ENCODE peak calls at places on chromosomes 7 and 10, in six cellular contexts. G, I, U, W, Y and O are unnamed samples.

GRCh38 chr10:3803884-3804741 is 19.1 kb upstream of the KLF6 start:
- DNase-seq in U (no peak), Y (peak; percentile 30), I (no peak), G (no peak), W (no peak), O (no peak)

GRCh38 chr7:47490501-47491265 is 91.2 kb downstream of the TNS3 start:
- DNase-seq in W (no peak), G (no peak), I (no peak), U (no peak), Y (no peak), O (no peak)

GRCh38 chr7:13879994-13880686 is 109.3 kb downstream of the ETV1 start:
- DNase-seq in U (peak; percentile 75), Y (no peak), W (no peak), I (no peak), G (peak; percentile 85), O (no peak)

GRCh38 chr10:11035318-11035920 is 17.7 kb downstream of the CELF2 start:
- DNase-seq in Y (no peak), W (no peak), U (peak; percentile 79), I (no peak), G (peak; percentile 36), O (no peak)

GRCh38 chr10:127996586-127996985 is 89.7 kb downstream of the PTPRE start:
- DNase-seq in G (no peak), W (no peak), I (no peak), U (no peak), Y (no peak), O (no peak)

GRCh38 chr7:20331231-20331880 is 656 bp downstream of the ITGB8 start:
- DNase-seq in Y (peak; percentile 31), W (peak; percentile 87), G (peak; percentile 42), I (no peak), U (peak; percentile 62), O (peak; percentile 71)

GRCh38 chr10:48231699-48232315 is 42.7 kb downstream of the FRMPD2 start:
- DNase-seq in G (peak; percentile 26), I (no peak), Y (no peak), W (no peak), U (no peak), O (peak; percentile 27)

GRCh38 chr7:93374345-93374940 is 142.3 kb downstream of the VPS50 start:
- DNase-seq in W (no peak), I (peak; percentile 27), U (peak; percentile 52), Y (peak; percentile 59), G (peak; percentile 59), O (peak; percentile 9)

GRCh38 chr7:98300595-98301372 is 19.3 kb downstream of the BRI3 start:
- DNase-seq in G (no peak), W (no peak), I (no peak), Y (no peak), U (no peak), O (no peak)

GRCh38 chr10:7580520-7580919 is 86.2 kb downstream of the ITIH5 start:
- DNase-seq in I (no peak), W (peak; percentile 19), G (no peak), U (no peak), Y (no peak), O (no peak)

GRCh38 chr10:19204239-19204917 is 155.8 kb downstream of the MALRD1 start:
- DNase-seq in W (no peak), I (no peak), U (no peak), G (peak; percentile 62), Y (no peak), O (no peak)

GRCh38 chr10:88763441-88763840 is 3.6 kb downstream of the LIPN start:
- DNase-seq in W (no peak), I (no peak), U (no peak), G (no peak), Y (no peak), O (no peak)

GRCh38 chr10:77625379-77625778 is 12.2 kb downstream of the KCNMA1 start:
- DNase-seq in Y (no peak), I (no peak), G (no peak), W (no peak), U (peak; percentile 29), O (no peak)

GRCh38 chr10:49645417-49646255 is 31.8 kb downstream of the CHAT start:
- DNase-seq in G (no peak), Y (no peak), I (no peak), U (no peak), W (peak; percentile 53), O (no peak)

GRCh38 chr7:49577576-49577975 is 195.9 kb upstream of the VWC2 start:
- DNase-seq in W (no peak), U (no peak), Y (peak; percentile 70), G (no peak), I (no peak), O (no peak)

GRCh38 chr10:127872011-127872741 is 20.6 kb downstream of the CLRN3 start:
- DNase-seq in U (no peak), Y (no peak), G (no peak), I (no peak), W (no peak), O (no peak)

GRCh38 chr10:45040921-45041320 is 40.2 kb downstream of the ZNF22 start:
- DNase-seq in Y (no peak), U (peak; percentile 19), I (no peak), W (no peak), G (no peak), O (no peak)

GRCh38 chr10:73865459-73866442 is 8.6 kb downstream of the CAMK2G start:
- DNase-seq in U (no peak), Y (peak; percentile 85), W (peak; percentile 94), I (no peak), G (no peak), O (peak; percentile 71)

GRCh38 chr10:114665406-114665805 is 7.3 kb upstream of the ABLIM1 start:
- DNase-seq in I (no peak), G (no peak), W (no peak), Y (no peak), U (no peak), O (no peak)

GRCh38 chr7:37945336-37945735 is 24.9 kb downstream of the EPDR1 start:
- DNase-seq in U (peak; percentile 66), W (no peak), Y (no peak), G (no peak), I (no peak), O (no peak)

GRCh38 chr7:122515404-122515803 is 183.5 kb downstream of the RNF133 start:
- DNase-seq in Y (no peak), I (no peak), W (no peak), U (no peak), G (no peak), O (no peak)

GRCh38 chr10:110163192-110163773 is 44.1 kb upstream of the MXI1 start:
- DNase-seq in W (no peak), G (no peak), Y (no peak), I (no peak), U (no peak), O (no peak)

GRCh38 chr10:3287566-3288445 is 115.2 kb upstream of the PITRM1 start:
- DNase-seq in U (no peak), Y (no peak), G (peak; percentile 14), I (peak; percentile 36), W (no peak), O (no peak)

GRCh38 chr7:39271386-39271785 is 293.7 kb downstream of the POU6F2 start:
- DNase-seq in G (peak; percentile 47), U (peak; percentile 7), Y (no peak), I (peak; percentile 38), W (no peak), O (no peak)

GRCh38 chr10:120432209-120432608 is 24.8 kb upstream of the PLPP4 start:
- DNase-seq in I (no peak), W (no peak), Y (no peak), G (no peak), U (peak; percentile 35), O (no peak)

GRCh38 chr10:86646532-86646931 is 7.8 kb upstream of the OPN4 start:
- DNase-seq in I (no peak), W (no peak), Y (no peak), G (no peak), U (no peak), O (no peak)